ENCODE peak calls at places on chromosomes 12 and 14, in four cellular contexts. S is ovary, E is transverse colon, G is cardiac muscle cell. T is an unnamed sample.

GRCh38 chr12:85872497-85873091 is 1.5 kb upstream of the NTS start:
- DNase-seq in S (no peak), E (no peak), G (peak; percentile 72), T (peak; percentile 64)

GRCh38 chr14:56199976-56200577 is 81.9 kb downstream of the PELI2 start:
- DNase-seq in S (no peak), E (no peak), G (no peak), T (no peak)

GRCh38 chr12:65593206-65593833 is 231.0 kb upstream of the HMGA2 start:
- DNase-seq in S (no peak), E (no peak), G (no peak), T (no peak)

GRCh38 chr12:111453071-111453989 is 47.6 kb downstream of the SH2B3 start:
- DNase-seq in S (no peak), E (no peak), G (no peak), T (no peak)

GRCh38 chr12:24723759-24724158 is 225.1 kb downstream of the BCAT1 start:
- DNase-seq in S (no peak), E (no peak), G (no peak), T (no peak)

GRCh38 chr12:45674583-45674982 is 54.9 kb upstream of the ARID2 start:
- DNase-seq in S (peak; percentile 31), E (no peak), G (no peak), T (peak; percentile 92)

GRCh38 chr12:130509454-130509853 is 171.8 kb downstream of the PIWIL1 start:
- DNase-seq in S (no peak), E (no peak), G (no peak), T (no peak)

GRCh38 chr14:75709207-75709812 is 48.3 kb downstream of the TTLL5 start:
- DNase-seq in S (peak; percentile 84), E (peak; percentile 70), G (peak; percentile 86), T (peak; percentile 72)

GRCh38 chr14:89672636-89673279 is 255.7 kb upstream of the FOXN3 start:
- DNase-seq in S (no peak), E (peak; percentile 70), G (peak; percentile 74), T (no peak)

GRCh38 chr14:89911018-89911919 is 43.3 kb downstream of the EFCAB11 start:
- DNase-seq in S (no peak), E (peak; percentile 36), G (peak; percentile 10), T (no peak)

GRCh38 chr12:65497645-65498044 is 219.2 kb downstream of the MSRB3 start:
- DNase-seq in S (no peak), E (no peak), G (no peak), T (no peak)

GRCh38 chr14:89794096-89794495 is 160.4 kb downstream of the EFCAB11 start:
- DNase-seq in S (peak; percentile 30), E (no peak), G (no peak), T (no peak)

GRCh38 chr14:21539154-21539940 is 13.2 kb upstream of the SALL2 start:
- DNase-seq in S (no peak), E (no peak), G (no peak), T (no peak)

GRCh38 chr14:73834258-73834620 is 17.4 kb upstream of the PTGR2 start:
- DNase-seq in S (no peak), E (no peak), G (no peak), T (no peak)

GRCh38 chr12:90945070-90945649 is 9.8 kb downstream of the CCER1 start:
- DNase-seq in S (no peak), E (no peak), G (peak; percentile 48), T (peak; percentile 53)

GRCh38 chr12:52268212-52268611 is 6.2 kb upstream of the KRT86 start:
- DNase-seq in S (no peak), E (no peak), G (no peak), T (no peak)

GRCh38 chr12:119693006-119693405 is 25.1 kb downstream of the PRKAB1 start:
- DNase-seq in S (peak; percentile 31), E (peak; percentile 80), G (no peak), T (peak; percentile 24)

GRCh38 chr12:91316161-91316759 is 133.6 kb upstream of the DCN start:
- DNase-seq in S (no peak), E (no peak), G (no peak), T (no peak)

GRCh38 chr12:116053479-116054195 is 223.9 kb downstream of the MED13L start:
- DNase-seq in S (peak; percentile 71), E (peak; percentile 23), G (no peak), T (peak; percentile 41)

GRCh38 chr12:20018406-20018805 is 349.9 kb upstream of the PDE3A start:
- DNase-seq in S (no peak), E (peak; percentile 28), G (no peak), T (no peak)

GRCh38 chr12:105706321-105706972 is 376.0 kb downstream of the C12orf75 start:
- DNase-seq in S (peak; percentile 20), E (no peak), G (no peak), T (peak; percentile 37)

GRCh38 chr12:1179128-1179527 is 188.1 kb downstream of the ERC1 start:
- DNase-seq in S (no peak), E (no peak), G (no peak), T (no peak)

DNA sequence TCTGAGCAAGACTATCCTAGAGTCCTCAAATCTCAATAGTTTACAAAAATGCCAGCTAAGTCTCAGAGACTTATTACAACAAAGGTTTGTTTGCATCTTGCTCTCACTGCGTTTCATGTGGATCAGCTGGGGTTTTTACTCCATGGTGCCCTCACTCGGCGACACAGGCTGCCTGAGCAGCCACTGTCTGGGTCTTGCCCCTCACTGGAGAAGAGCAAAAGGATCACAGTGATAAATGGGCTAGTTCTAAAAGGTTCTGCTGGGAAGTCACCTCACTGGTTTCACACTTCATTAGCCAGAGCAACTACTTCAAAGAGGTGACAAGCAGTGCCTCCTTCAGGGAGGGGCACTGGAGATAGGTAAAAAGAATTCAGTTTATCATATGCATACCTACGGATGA is 392.0 kb downstream of the RPL10L start:
- DNase-seq in S (no peak), E (no peak), G (peak; percentile 10), T (no peak)
- TF ChIP-seq CTCF in S (no peak), E (no peak), G (no peak), T (no peak)

DNA sequence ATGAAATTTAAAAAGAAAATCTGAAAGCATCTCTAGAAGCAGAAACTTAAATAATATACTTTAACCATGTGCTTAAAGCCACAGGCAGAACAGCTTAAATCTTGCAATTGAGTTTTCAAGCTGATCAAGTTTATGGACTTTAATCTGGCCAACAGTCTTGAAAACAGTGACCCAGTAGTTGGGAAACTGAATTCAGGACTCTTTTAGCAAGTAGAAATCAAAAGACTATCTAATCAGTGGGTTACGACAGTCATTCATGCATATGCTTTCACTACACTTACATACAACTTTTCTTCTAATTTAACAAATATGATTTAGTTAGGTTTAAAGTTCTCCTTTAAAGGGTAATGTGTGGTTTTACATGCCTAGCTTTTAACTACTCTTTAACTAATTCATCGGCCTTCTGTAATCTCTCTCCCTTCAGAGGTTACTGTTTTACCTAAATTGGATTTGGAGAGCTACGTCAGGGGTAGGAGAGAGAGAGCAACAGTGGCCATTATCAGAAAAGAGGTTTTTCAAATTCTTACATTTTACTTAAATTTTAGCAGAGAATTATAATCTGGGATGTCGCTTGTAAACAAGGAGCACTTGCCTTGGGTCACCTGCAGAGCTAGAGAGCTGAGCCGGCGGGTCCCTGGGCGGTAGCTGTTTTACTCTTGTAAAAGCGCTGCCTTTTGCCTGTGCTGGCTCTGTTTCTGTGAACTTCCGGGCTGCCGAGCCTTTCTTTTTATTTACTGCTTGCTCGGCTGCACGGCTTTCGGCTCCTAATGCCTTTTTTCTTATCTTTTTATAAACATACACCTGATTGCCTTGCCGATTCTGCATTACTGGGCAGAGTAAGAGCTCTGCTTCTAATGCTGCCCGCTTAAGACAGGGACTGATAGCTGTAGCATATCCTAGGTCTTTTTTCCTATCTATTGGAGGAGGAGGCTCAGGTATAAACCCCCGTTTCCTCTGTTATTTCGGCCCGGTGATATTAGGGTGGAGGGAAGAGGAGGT is 17.4 kb upstream of the LYZ start:
- DNase-seq in S (peak; percentile 28), E (peak; percentile 74), G (peak; percentile 54), T (peak; percentile 21)
- H3K4me3 ChIP-seq in S (peak overlapping the region; percentile 32), E (peak overlapping the region; percentile 45), G (peak overlapping the region; percentile 26), T (peak overlapping the region; percentile 43)

GRCh38 chr12:27592548-27592947 is 68.5 kb downstream of the PPFIBP1 start:
- DNase-seq in S (peak; percentile 58), E (no peak), G (no peak), T (peak; percentile 97)
- H3K36me3 ChIP-seq in S (no peaks in the 10 kb centered on the region), E (no peaks in the 10 kb centered on the region), G (no peaks in the 10 kb centered on the region), T (no peaks in the 10 kb centered on the region)

GRCh38 chr12:6766651-6767300 is 613 bp downstream of the PTMS start:
- DNase-seq in S (peak; percentile 85), E (peak; percentile 83), G (peak; percentile 89), T (no peak)

GRCh38 chr12:6767301-6767591 is 1.1 kb downstream of the PTMS start:
- DNase-seq in S (peak; percentile 40), E (no peak), G (peak; percentile 45), T (no peak)

GRCh38 chr12:6768385-6769002 is 2.3 kb downstream of the PTMS start:
- DNase-seq in S (peak; percentile 43), E (no peak), G (no peak), T (no peak)

GRCh38 chr12:6769003-6769389 is 2.8 kb downstream of the PTMS start:
- DNase-seq in S (peak; percentile 74), E (peak; percentile 58), G (peak; percentile 81), T (no peak)

DNA sequence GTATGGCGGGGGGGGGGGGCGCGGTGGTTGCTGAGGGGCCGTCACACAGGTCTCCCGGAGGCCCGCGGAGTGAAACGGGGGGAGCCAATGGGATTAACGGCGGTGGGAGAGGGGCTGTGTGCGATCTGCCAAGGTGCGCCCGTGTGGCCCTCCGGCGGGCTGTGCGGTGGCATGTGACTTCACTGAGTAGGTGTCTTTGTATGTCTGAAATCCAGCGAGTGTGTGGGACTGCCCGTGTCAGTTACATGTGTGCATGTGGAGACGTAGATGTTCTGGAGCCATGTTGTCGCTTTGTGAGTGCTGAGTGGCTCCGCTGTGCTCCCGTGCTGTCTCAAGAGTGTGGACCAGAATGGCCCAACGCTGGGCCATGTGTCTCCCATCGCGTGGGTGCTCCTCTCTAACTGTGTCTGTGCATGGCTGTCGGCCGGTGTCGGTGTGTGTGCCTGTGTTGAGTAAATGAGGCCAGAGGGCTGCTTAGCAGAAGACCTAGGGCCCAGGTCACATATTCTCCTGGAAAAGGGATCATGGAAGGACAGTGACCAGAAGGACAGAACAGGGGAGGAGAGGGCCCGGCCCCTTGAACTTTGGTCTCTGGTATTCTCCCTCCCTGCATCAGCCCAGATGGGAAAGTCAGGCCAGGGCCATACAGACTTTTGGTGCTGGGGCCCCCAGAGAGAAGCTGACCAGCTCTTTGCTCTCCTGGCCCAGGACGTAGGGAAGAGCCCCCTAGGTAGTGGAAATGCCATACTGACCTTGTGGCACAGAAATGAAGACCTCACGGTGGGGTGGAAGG is 1.6 kb downstream of the PTMS start:
- DNase-seq in S (peak; percentile 46), E (no peak), G (peak; percentile 51), T (no peak)
- TF ChIP-seq CTCF in S (no peak), E (no peak), G (no peak), T (no peak)

T was measured in bronchial epithelial cell.